ENCODE peak calls at places on chromosomes 11 and 22, in four cellular contexts. V is CD4-positive, alpha-beta T cell; G is GM13976; L is body of pancreas. A is an unnamed sample.

GRCh38 chr22:45341503-45341902 is 31.8 kb downstream of the FAM118A start:
- DNase-seq in G (no peak), L (no peak), V (peak), A (no peak)

GRCh38 chr11:34791725-34792124 is 124.5 kb downstream of the APIP start:
- DNase-seq in V (no peak), G (no peak), L (no peak), A (no peak)

GRCh38 chr11:30788849-30789248 is 202.7 kb upstream of the MPPED2 start:
- DNase-seq in V (no peak), G (no peak), L (no peak), A (no peak)

GRCh38 chr22:31681625-31682345 is 19.8 kb upstream of the PISD start:
- DNase-seq in L (no peak), V (no peak), G (no peak), A (no peak)

GRCh38 chr11:34652191-34652958 is 31.5 kb downstream of the EHF start:
- DNase-seq in G (no peak), L (no peak), V (no peak), A (no peak)

GRCh38 chr11:131674051-131674755 is 303.8 kb downstream of the NTM start:
- DNase-seq in G (peak), L (peak), V (no peak), A (peak)

GRCh38 chr11:18633256-18634139 is 644 bp downstream of the SPTY2D1 start:
- DNase-seq in V (no peak), G (peak), L (no peak), A (no peak)

GRCh38 chr11:7449841-7450214 is 35.5 kb upstream of the OLFML1 start:
- DNase-seq in V (no peak), L (no peak), G (no peak), A (peak)

GRCh38 chr11:118896472-118896913 is 12.8 kb downstream of the CXCR5 start:
- DNase-seq in L (no peak), V (no peak), G (no peak), A (no peak)

GRCh38 chr11:70415176-70415575 is 16.8 kb downstream of the CTTN start:
- DNase-seq in L (no peak), G (no peak), V (no peak), A (no peak)

GRCh38 chr22:38477515-38477914 is 9.6 kb downstream of the KDELR3 start:
- DNase-seq in L (no peak), V (no peak), G (no peak), A (peak)

GRCh38 chr22:50727678-50728522 is 10.1 kb upstream of the ACR start:
- DNase-seq in G (no peak), L (no peak), V (no peak), A (no peak)

GRCh38 chr11:57476883-57477506 is 16.7 kb downstream of the RTN4RL2 start:
- DNase-seq in G (peak), L (peak), V (no peak), A (peak)

GRCh38 chr22:38782402-38783094 is 11.4 kb downstream of the DNAL4 start:
- DNase-seq in G (peak), L (no peak), V (no peak), A (peak)

GRCh38 chr22:30127749-30128166 is 47.5 kb downstream of the HORMAD2 start:
- DNase-seq in G (no peak), L (no peak), V (no peak), A (no peak)

GRCh38 chr22:49586873-49587272 is 240.8 kb downstream of the BRD1 start:
- DNase-seq in G (no peak), V (no peak), L (no peak), A (no peak)